ENCODE peak calls at places on chromosomes 4 and X, in five cellular contexts. I, M, R, F and Z are unnamed samples. For H3K9me3, the result is how much of the 10 kb centered on the place peaks cover.

GRCh38 chr4:76016383-76016782 is 6.9 kb downstream of the CXCL10 start:
- DNase-seq in F (no peak), I (no peak), R (peak), M (no peak), Z (no peak)

GRCh38 chrX:32867781-32868523 is 343.4 kb downstream of the DMD start:
- DNase-seq in I (no peak), R (no peak), M (no peak), F (no peak), Z (no peak)

GRCh38 chr4:88846232-88846790 is 148.7 kb upstream of the NAP1L5 start:
- DNase-seq in F (no peak), I (no peak), R (no peak), M (no peak), Z (no peak)

GRCh38 chrX:108224727-108225455 is 133.3 kb downstream of the ATG4A start:
- DNase-seq in M (no peak), F (no peak), R (no peak), I (no peak), Z (peak)

GRCh38 chrX:10360121-10360520 is 203.3 kb downstream of the CLCN4 start:
- DNase-seq in R (no peak), M (no peak), I (no peak), F (no peak), Z (no peak)

GRCh38 chr4:48180234-48180633 is 46.2 kb upstream of the TXK start:
- DNase-seq in M (no peak), F (no peak), I (no peak), R (no peak), Z (no peak)

GRCh38 chr4:120857312-120857711 is 65.2 kb downstream of the PRDM5 start:
- DNase-seq in F (no peak), I (no peak), M (no peak), R (no peak), Z (no peak)

GRCh38 chrX:116272881-116273280 is 102.3 kb downstream of the AGTR2 start:
- DNase-seq in I (no peak), R (no peak), F (no peak), M (no peak), Z (no peak)

GRCh38 chr4:186148335-186148975 is 42.9 kb upstream of the CYP4V2 start:
- DNase-seq in M (no peak), I (no peak), F (no peak), R (no peak), Z (no peak)

GRCh38 chr4:186146443-186146842 is 41.9 kb downstream of the FAM149A start:
- DNase-seq in M (no peak), R (no peak), F (no peak), I (no peak), Z (no peak)

GRCh38 chr4:186144596-186145569 is 40.4 kb downstream of the FAM149A start:
- DNase-seq in I (peak), F (no peak), R (peak), M (peak), Z (no peak)

GRCh38 chr4:186149872-186150271 is 41.5 kb upstream of the CYP4V2 start:
- DNase-seq in F (no peak), M (peak), R (peak), I (peak), Z (peak)

GRCh38 chr4:186144180-186144579 is 39.7 kb downstream of the FAM149A start:
- DNase-seq in F (no peak), R (no peak), M (no peak), I (no peak), Z (no peak)
- H3K27ac ChIP-seq in F (peak), R (peak), M (peak), I (peak), Z (no peak)

GRCh38 chr4:187612211-187612780 is 383.3 kb upstream of the ZFP42 start:
- DNase-seq in F (no peak), I (no peak), M (no peak), R (no peak), Z (no peak)

GRCh38 chr4:187604984-187605383 is 390.6 kb upstream of the ZFP42 start:
- DNase-seq in I (no peak), F (no peak), M (no peak), R (no peak), Z (no peak)

GRCh38 chr4:187603093-187603395 is 392.5 kb upstream of the ZFP42 start:
- DNase-seq in R (no peak), F (no peak), I (no peak), M (no peak), Z (no peak)

GRCh38 chr4:187606581-187606980 is 389.0 kb upstream of the ZFP42 start:
- DNase-seq in M (no peak), I (peak), F (peak), R (no peak), Z (no peak)

GRCh38 chr4:187608001-187608421 is 387.6 kb upstream of the ZFP42 start:
- DNase-seq in I (no peak), F (no peak), M (no peak), R (no peak), Z (no peak)
- H3K4me3 ChIP-seq in I (no peak), F (no peak), M (no peak), R (no peak), Z (no peak)

DNA sequence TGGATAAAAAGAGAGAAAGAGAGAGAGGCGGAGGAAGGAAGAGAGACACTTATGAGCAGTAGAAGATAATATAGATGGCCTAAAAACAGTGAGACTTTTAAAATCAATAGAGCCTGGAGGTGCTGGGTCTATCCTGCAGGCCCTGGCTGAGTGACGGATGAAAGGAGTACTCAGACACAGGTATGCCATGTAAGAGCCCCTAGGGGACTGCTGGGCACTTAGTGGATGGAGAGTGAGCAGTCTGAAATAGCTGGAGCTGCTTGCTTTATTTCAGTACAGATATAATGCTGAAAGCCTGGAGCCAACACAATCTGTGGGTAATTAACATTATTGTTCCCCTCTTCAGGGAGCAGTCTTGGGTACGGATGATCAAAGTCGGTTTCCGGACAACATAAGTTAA is 578.6 kb downstream of the SPOCK3 start:
- DNase-seq in M (no peak), I (no peak), F (no peak), R (no peak), Z (no peak)
- H3K9me3 ChIP-seq in M (under half), I (under half), F (under half), R (under half), Z (under half)

DNA sequence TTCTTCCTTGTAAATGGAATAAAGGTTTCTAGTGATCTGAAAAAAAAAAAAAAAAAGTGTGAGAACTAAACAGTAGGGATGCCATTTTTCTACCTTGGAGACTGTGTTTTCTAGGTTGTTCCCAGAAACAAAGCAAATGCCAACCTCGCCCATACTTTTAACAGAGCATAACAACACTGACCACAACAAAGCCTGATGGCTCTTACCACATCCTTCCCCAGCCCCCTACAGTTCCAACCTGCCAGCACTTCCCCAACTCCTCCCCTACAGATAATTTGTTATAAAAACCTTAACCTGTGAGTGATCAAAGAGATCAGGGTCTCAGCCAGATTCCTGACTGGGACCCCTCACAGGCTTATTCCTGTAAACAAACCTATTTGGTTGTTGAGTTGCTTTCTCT is 940.0 kb downstream of the SH3BGRL start:
- DNase-seq in M (no peak), R (no peak), F (no peak), I (no peak), Z (peak)
- H3K27ac ChIP-seq in M (no peak), R (no peak), F (no peak), I (no peak), Z (no peak)

GRCh38 chr4:54101190-54102041 is 1.5 kb downstream of the GSX2 start:
- DNase-seq in M (no peak), I (no peak), F (no peak), R (no peak), Z (no peak)
- H3K4me3 ChIP-seq in M (peak), I (no peak), F (no peak), R (peak), Z (no peak)

DNA sequence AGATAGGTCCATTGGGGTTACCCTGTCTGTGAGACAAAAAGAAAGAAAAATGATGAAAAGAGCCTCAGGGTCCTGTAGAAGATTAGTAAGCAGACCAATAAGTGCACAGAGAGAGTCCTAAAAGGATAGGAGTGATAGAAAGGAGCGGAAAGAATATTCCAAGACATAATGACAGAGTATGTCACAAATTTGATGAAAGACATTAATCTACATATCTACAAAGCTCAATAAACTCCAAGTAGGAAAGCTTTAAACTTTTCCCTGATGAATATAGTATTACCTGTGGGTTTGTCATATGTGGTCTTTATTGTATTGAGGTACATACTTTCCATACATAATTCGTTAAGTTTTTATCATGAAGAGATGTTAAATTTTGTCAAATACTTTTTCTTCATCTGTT is 73.7 kb downstream of the MTMR8 start:
- DNase-seq in F (no peak), M (no peak), I (no peak), R (no peak), Z (no peak)
- H3K9me3 ChIP-seq in F (under half), M (under half), I (under half), R (under half), Z (under half)

GRCh38 chrX:100316987-100317386 is 93.1 kb downstream of the PCDH19 start:
- DNase-seq in R (no peak), F (peak), I (peak), M (no peak), Z (no peak)
- H3K27ac ChIP-seq in R (no peak), F (no peak), I (no peak), M (no peak), Z (no peak)

DNA sequence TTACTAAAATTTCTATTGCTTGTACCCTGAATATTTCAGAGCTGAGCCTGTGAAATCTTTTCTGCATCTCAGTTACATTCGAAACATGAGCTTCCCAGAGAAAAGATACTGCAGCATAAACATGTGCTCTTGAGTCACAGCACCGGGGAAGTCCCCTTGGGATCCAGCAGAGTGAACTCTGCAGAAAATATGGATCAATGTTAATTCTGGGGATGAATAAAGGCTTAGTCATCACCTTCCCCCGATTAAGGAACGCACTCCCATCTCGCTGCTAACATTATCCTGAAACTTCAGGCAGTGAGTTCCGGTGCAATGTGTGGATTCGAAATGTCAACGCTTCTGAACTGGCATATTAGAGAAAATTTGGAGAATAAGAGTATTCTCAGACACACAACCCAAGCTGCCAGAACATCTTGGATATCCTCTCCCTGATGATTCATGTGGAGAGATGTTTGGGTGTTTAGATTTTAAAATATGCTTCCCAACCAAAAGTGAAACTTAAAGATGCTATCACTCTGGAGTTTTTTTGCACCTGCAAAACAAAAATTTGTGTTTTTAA is 90.8 kb downstream of the IRF2 start:
- DNase-seq in M (peak), F (peak), I (no peak), R (peak), Z (no peak)
- H3K4me3 ChIP-seq in M (peak), F (no peak), I (peak), R (peak), Z (no peak)

GRCh38 chr4:3766207-3766790 is at the start of gene ADRA2C:
- DNase-seq in R (peak), I (peak), F (no peak), M (no peak), Z (no peak)
- H3K9me3 ChIP-seq in R (under half), I (under half), F (under half), M (under half), Z (under half)

GRCh38 chr4:26719954-26720552 is 136.2 kb downstream of the TBC1D19 start:
- DNase-seq in M (no peak), I (no peak), F (no peak), R (no peak), Z (no peak)

GRCh38 chr4:26713563-26714145 is 129.8 kb downstream of the TBC1D19 start:
- DNase-seq in I (no peak), M (no peak), F (no peak), R (no peak), Z (no peak)

GRCh38 chr4:26721685-26722084 is 137.8 kb downstream of the TBC1D19 start:
- DNase-seq in F (no peak), M (no peak), R (no peak), I (no peak), Z (no peak)

GRCh38 chr4:26715636-26716242 is 131.9 kb downstream of the TBC1D19 start:
- DNase-seq in M (no peak), R (no peak), I (no peak), F (no peak), Z (no peak)

GRCh38 chr4:26717332-26717731 is 133.4 kb downstream of the TBC1D19 start:
- DNase-seq in M (no peak), F (no peak), I (no peak), R (no peak), Z (no peak)
- H3K27ac ChIP-seq in M (no peak), F (no peak), I (no peak), R (no peak), Z (no peak)